ENCODE peak calls at places on chromosomes 16 and 17, in nine cellular contexts. V is endodermal cell, N is colonic mucosa, O is mesendoderm, M is SJCRH30, G is NCI-H187, Q is T-helper 2 cell, R is T1000, L is iPS-NIHi11. P is an unnamed sample.

GRCh38 chr17:80613732-80614071 is 69.1 kb downstream of the RPTOR start:
- DNase-seq in R (no peak), O (no peak), V (no peak), G (peak; percentile 31), N (no peak), M (no peak), Q (no peak), L (no peak), P (no peak)

GRCh38 chr17:45907720-45908395 is 13.5 kb downstream of the MAPT start:
- DNase-seq in R (no peak), L (no peak), O (no peak), M (peak; percentile 44), N (no peak), G (no peak), Q (no peak), V (no peak), P (no peak)

GRCh38 chr17:38448208-38448776 is 20.0 kb downstream of the ARHGAP23 start:
- DNase-seq in M (no peak), Q (no peak), N (no peak), R (no peak), L (no peak), O (no peak), G (no peak), V (no peak), P (no peak)

GRCh38 chr17:83200746-83201145 is 121.3 kb downstream of the METRNL start:
- DNase-seq in Q (no peak), O (no peak), G (no peak), N (no peak), M (no peak), V (no peak), R (no peak), L (no peak), P (no peak)

GRCh38 chr17:64041912-64042311 is 21.5 kb upstream of the ICAM2 start:
- DNase-seq in Q (no peak), V (no peak), R (no peak), L (no peak), G (no peak), O (no peak), M (no peak), N (no peak), P (no peak)

GRCh38 chr16:17396762-17397498 is 73.8 kb downstream of the XYLT1 start:
- DNase-seq in Q (no peak), L (no peak), N (peak; percentile 77), R (no peak), M (no peak), O (no peak), G (peak; percentile 54), V (no peak), P (no peak)

GRCh38 chr17:1484586-1485310 is 7.7 kb downstream of the MYO1C start:
- DNase-seq in Q (no peak), G (no peak), V (peak; percentile 91), R (peak; percentile 55), M (peak; percentile 76), O (peak; percentile 91), L (peak; percentile 66), N (peak; percentile 83), P (peak; percentile 89)

GRCh38 chr17:61770043-61770442 is 93.3 kb downstream of the BRIP1 start:
- DNase-seq in O (peak; percentile 7), G (no peak), N (no peak), R (no peak), Q (no peak), L (no peak), V (no peak), M (peak; percentile 86), P (no peak)

GRCh38 chr16:15961557-15962205 is 12.3 kb downstream of the ABCC1 start:
- DNase-seq in G (no peak), N (no peak), Q (no peak), V (no peak), O (no peak), M (no peak), L (no peak), R (no peak), P (no peak)

GRCh38 chr17:2892305-2892971 is 96.2 kb downstream of the RAP1GAP2 start:
- DNase-seq in N (peak; percentile 60), L (peak; percentile 32), G (no peak), M (peak; percentile 31), R (peak; percentile 74), V (peak; percentile 54), Q (no peak), O (peak; percentile 89), P (no peak)

P was measured in H7.